ENCODE peak calls at places on chromosomes 2 and 18, in nine cellular contexts. Q is AG08395; A is NCI-H774; E is HTR-8/SVneo; X is left cardiac atrium; Y is HCEC 1CT; M is effector CD4-positive, alpha-beta T cell; K is stimulated activated CD8-positive, alpha-beta memory T cell treated with anti-CD3 and anti-CD28 coated beads, Interleukin-12 subunit alpha, Interleukin-12 subunit beta, amount 100 ng/mL, for 4 hours; I is thyroid gland. G is an unnamed sample.

GRCh38 chr2:73642338-73643018 is at the start of gene NAT8:
- DNase-seq in Q (no peak), A (no peak), E (no peak), X (no peak), Y (no peak), M (no peak), K (no peak), I (no peak), G (no peak)

GRCh38 chr18:23487738-23488625 is 15.3 kb upstream of the RMC1 start:
- DNase-seq in Q (no peak), A (no peak), E (no peak), X (no peak), Y (peak; percentile 18), M (peak; percentile 12), K (peak; percentile 19), I (peak; percentile 75), G (peak; percentile 23)

GRCh38 chr2:120395686-120396518 is 50.0 kb downstream of the INHBB start:
- DNase-seq in Q (no peak), A (peak; percentile 60), E (no peak), X (no peak), Y (no peak), M (no peak), K (no peak), I (peak; percentile 95), G (no peak)

GRCh38 chr18:11512096-11513030 is 97.0 kb upstream of the SLC35G4 start:
- DNase-seq in Q (no peak), A (no peak), E (no peak), X (no peak), Y (peak; percentile 9), M (no peak), K (no peak), I (no peak), G (peak; percentile 38)

GRCh38 chr2:4591261-4591660 is 887.9 kb downstream of the DCDC2C start:
- DNase-seq in Q (no peak), A (no peak), E (no peak), X (no peak), Y (no peak), M (no peak), K (no peak), I (no peak), G (no peak)

GRCh38 chr2:46216213-46216612 is 81.0 kb upstream of the EPAS1 start:
- DNase-seq in Q (peak; percentile 40), A (no peak), E (no peak), X (no peak), Y (peak; percentile 72), M (no peak), K (no peak), I (no peak), G (no peak)

GRCh38 chr2:123500988-123501387 is 524.1 kb upstream of the CNTNAP5 start:
- DNase-seq in Q (no peak), A (no peak), E (no peak), X (no peak), Y (no peak), M (no peak), K (no peak), I (no peak), G (no peak)

GRCh38 chr2:8535821-8536685 is 145.8 kb upstream of the ID2 start:
- DNase-seq in Q (no peak), A (no peak), E (no peak), X (peak; percentile 35), Y (no peak), M (no peak), K (no peak), I (no peak), G (no peak)

GRCh38 chr18:79585395-79586370 is 93.9 kb upstream of the CTDP1 start:
- DNase-seq in Q (no peak), A (no peak), E (no peak), X (peak; percentile 10), Y (no peak), M (no peak), K (no peak), I (no peak), G (no peak)

GRCh38 chr2:217258170-217258569 is 398.3 kb upstream of the TNP1 start:
- DNase-seq in Q (no peak), A (no peak), E (no peak), X (no peak), Y (no peak), M (no peak), K (no peak), I (no peak), G (no peak)

GRCh38 chr2:26979761-26980160 is 9.3 kb downstream of the MAPRE3 start:
- DNase-seq in Q (no peak), A (no peak), E (no peak), X (no peak), Y (no peak), M (no peak), K (no peak), I (no peak), G (peak; percentile 62)

GRCh38 chr2:105373344-105373781 is 25.5 kb downstream of the FHL2 start:
- DNase-seq in Q (no peak), A (no peak), E (no peak), X (peak; percentile 74), Y (no peak), M (no peak), K (no peak), I (peak; percentile 97), G (no peak)

GRCh38 chr2:99139003-99139402 is 2.5 kb upstream of the C2orf15 start:
- DNase-seq in Q (no peak), A (no peak), E (no peak), X (no peak), Y (no peak), M (no peak), K (no peak), I (no peak), G (peak; percentile 31)

GRCh38 chr2:236075802-236076201 is 92.4 kb downstream of the GBX2 start:
- DNase-seq in Q (no peak), A (no peak), E (no peak), X (no peak), Y (no peak), M (no peak), K (no peak), I (no peak), G (no peak)

GRCh38 chr2:140659293-140659692 is 1471.5 kb downstream of the LRP1B start:
- DNase-seq in Q (no peak), A (no peak), E (no peak), X (no peak), Y (no peak), M (no peak), K (no peak), I (no peak), G (no peak)

GRCh38 chr2:76584474-76584873 is 873.8 kb upstream of the GCFC2 start:
- DNase-seq in Q (no peak), A (no peak), E (no peak), X (no peak), Y (no peak), M (no peak), K (no peak), I (no peak), G (no peak)

GRCh38 chr18:79069792-79070151 is 578 bp downstream of the ATP9B start:
- DNase-seq in Q (no peak), A (no peak), E (no peak), X (no peak), Y (no peak), M (no peak), K (no peak), I (no peak), G (no peak)

GRCh38 chr18:79856119-79857080 is 58.7 kb downstream of the KCNG2 start:
- DNase-seq in Q (peak; percentile 28), A (no peak), E (no peak), X (no peak), Y (no peak), M (no peak), K (no peak), I (no peak), G (no peak)

GRCh38 chr2:179974743-179975142 is 32.4 kb downstream of the CWC22 start:
- DNase-seq in Q (no peak), A (no peak), E (no peak), X (no peak), Y (peak; percentile 15), M (no peak), K (no peak), I (no peak), G (peak; percentile 1)

GRCh38 chr2:15820283-15820591 is 120.1 kb upstream of the MYCN start:
- DNase-seq in Q (no peak), A (no peak), E (no peak), X (no peak), Y (no peak), M (no peak), K (no peak), I (no peak), G (no peak)

G was measured in Daoy.